ENCODE peak calls at places on chromosomes 6 and 20, in eight cellular contexts. H is adrenal gland, J is A549, F is prostate gland, V is suprapubic skin, B is H1, U is transverse colon, T is stomach. Z is an unnamed sample.

GRCh38 chr20:45303586-45304463 is 2.8 kb upstream of the RBPJL start:
- DNase-seq in T (no peak), H (no peak), B (no peak), U (no peak), V (no peak), F (no peak), J (no peak), Z (no peak)

GRCh38 chr6:11280394-11280793 is 47.9 kb upstream of the NEDD9 start:
- DNase-seq in U (no peak), B (no peak), F (no peak), T (no peak), H (no peak), J (no peak), V (no peak), Z (no peak)

GRCh38 chr6:139037490-139037889 is 8.9 kb downstream of the ABRACL start:
- DNase-seq in J (no peak), B (no peak), T (no peak), U (no peak), H (no peak), F (no peak), V (no peak), Z (no peak)

GRCh38 chr20:25054995-25055629 is 2.8 kb downstream of the ACSS1 start:
- DNase-seq in V (no peak), J (no peak), F (no peak), T (peak; percentile 24), U (peak; percentile 13), H (peak; percentile 49), B (no peak), Z (no peak)

GRCh38 chr20:53654932-53655674 is 61.5 kb upstream of the ZNF217 start:
- DNase-seq in U (peak; percentile 61), B (no peak), H (peak; percentile 48), T (peak; percentile 51), V (no peak), F (no peak), J (peak; percentile 53), Z (no peak)

GRCh38 chr6:128725271-128726233 is 157.4 kb upstream of the LAMA2 start:
- DNase-seq in H (peak; percentile 33), T (no peak), J (peak; percentile 13), F (no peak), U (peak; percentile 11), B (no peak), V (no peak), Z (peak; percentile 1)

GRCh38 chr20:38664284-38664683 is 60.0 kb upstream of the SLC32A1 start:
- DNase-seq in F (no peak), U (no peak), H (no peak), B (no peak), V (no peak), J (no peak), T (no peak), Z (no peak)

GRCh38 chr6:135451617-135452190 is 45.8 kb downstream of the AHI1 start:
- DNase-seq in H (no peak), V (no peak), J (peak; percentile 32), U (no peak), T (no peak), F (no peak), B (no peak), Z (no peak)

GRCh38 chr6:35728663-35729348 is 8.0 kb upstream of the ARMC12 start:
- DNase-seq in U (peak; percentile 65), V (peak; percentile 87), J (no peak), F (peak; percentile 92), T (peak; percentile 41), H (peak; percentile 27), B (no peak), Z (no peak)

GRCh38 chr6:35727935-35728662 is 8.7 kb upstream of the ARMC12 start:
- DNase-seq in T (peak; percentile 96), J (peak; percentile 68), U (peak; percentile 96), F (peak; percentile 95), H (peak; percentile 96), B (no peak), V (peak; percentile 96), Z (peak; percentile 90)

GRCh38 chr6:35725721-35726438 is 11.0 kb upstream of the ARMC12 start:
- DNase-seq in B (no peak), U (peak; percentile 91), T (peak; percentile 84), J (peak; percentile 36), H (peak; percentile 77), V (peak; percentile 86), F (peak; percentile 78), Z (no peak)

GRCh38 chr6:35729349-35729678 is 7.5 kb upstream of the ARMC12 start:
- DNase-seq in T (no peak), H (no peak), F (no peak), J (no peak), U (no peak), V (no peak), B (no peak), Z (no peak)

DNA sequence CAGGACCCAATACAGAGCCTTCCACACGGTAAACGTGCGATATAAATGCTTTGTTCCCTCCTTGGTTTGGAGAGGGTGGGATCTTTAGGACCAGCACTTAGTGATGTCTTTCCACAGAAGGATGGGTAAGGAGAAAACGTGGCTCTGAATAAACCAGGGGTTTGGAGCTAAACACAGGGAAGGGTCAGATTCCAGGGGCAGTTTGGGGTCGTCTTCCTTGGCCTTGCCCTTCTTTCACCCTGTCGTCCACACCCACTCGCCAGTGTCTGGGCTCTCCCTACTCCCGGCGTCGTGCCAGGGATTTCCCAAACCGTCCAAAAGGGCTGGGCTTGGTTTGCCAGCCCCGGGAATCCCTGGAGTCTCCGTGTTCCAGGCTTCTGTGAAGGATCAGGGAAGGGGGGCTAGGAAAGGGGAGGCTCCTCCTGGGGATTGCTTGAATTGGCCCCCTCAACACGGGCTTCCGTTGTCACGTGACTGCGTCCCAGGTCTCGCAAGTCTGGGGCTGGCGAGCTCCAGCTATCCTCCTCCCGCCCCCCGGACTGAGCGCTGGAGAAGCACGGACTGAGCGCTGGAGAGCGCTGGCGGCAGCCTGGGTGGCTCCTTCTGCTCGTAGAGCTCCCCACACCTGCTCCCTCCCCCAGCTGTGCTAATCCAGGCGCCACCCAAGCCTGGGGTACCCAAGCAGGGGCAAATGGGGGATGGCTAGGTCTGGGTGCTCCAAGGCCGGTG is 9.5 kb upstream of the ARMC12 start:
- DNase-seq in J (peak; percentile 58), F (peak; percentile 87), B (no peak), U (peak; percentile 88), V (peak; percentile 94), T (peak; percentile 76), H (peak; percentile 81), Z (peak; percentile 65)
- TF ChIP-seq POLR2A in J (no peak), F (peak; percentile 37), B (no peak), U (no peak), V (peak; percentile 83), T (no peak), H (peak; percentile 73), Z (no peak)

DNA sequence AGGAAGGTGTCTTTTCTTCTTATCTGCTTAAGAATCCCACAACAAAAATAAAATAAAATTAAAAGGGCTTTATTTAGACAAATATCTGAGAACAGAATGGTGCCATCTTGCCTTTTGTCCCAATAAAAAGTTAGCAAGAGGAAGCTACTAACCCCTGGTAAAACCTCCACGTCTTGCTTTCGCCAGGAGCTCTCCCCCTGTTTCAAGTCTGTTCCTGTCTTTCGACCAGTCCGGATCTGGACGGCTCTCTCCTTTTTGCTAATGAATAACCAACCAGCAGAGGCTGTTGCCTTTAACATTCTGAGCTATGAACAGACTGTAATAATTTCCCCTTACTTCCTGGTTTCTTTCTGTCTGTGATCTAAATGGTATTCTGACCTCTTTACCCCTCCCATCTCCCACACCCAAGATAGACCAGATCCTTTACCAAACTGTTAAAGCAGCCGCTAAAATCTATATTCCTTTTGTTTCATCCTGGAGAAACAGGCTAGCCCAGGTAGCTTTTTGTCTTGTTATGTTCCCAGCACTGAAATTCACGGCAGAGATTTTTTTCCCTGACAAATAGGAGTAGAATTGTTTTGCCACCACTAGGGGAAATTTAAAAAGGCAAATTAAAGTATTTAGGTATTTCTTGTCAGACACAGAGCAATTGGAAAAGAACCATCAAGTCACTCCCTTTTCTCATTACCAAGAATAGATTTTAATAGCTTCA is at the start of gene FRK:
- DNase-seq in V (no peak), T (peak; percentile 70), J (peak; percentile 87), F (peak; percentile 76), U (peak; percentile 85), H (no peak), B (no peak), Z (no peak)
- TF ChIP-seq POLR2A in V (no peak), T (no peak), J (peak; percentile 35), F (peak; percentile 31), U (peak; percentile 81), H (no peak), B (no peak), Z (no peak)

GRCh38 chr6:41920921-41921711 is at the start of the genes BYSL and MED20:
- DNase-seq in U (peak; percentile 95), T (peak; percentile 94), H (peak; percentile 95), J (peak; percentile 97), F (peak; percentile 95), V (peak; percentile 94), B (peak; percentile 75), Z (peak; percentile 84)

GRCh38 chr6:41917528-41917927 is 3.4 kb downstream of the MED20 start:
- DNase-seq in U (no peak), B (no peak), F (no peak), V (no peak), J (peak; percentile 84), T (no peak), H (peak; percentile 80), Z (peak; percentile 63)

GRCh38 chr6:41922154-41922553 is 855 bp downstream of the BYSL start:
- DNase-seq in F (no peak), H (no peak), V (no peak), U (no peak), B (no peak), T (no peak), J (no peak), Z (no peak)

GRCh38 chr6:41927253-41927652 is 6.0 kb downstream of the BYSL start:
- DNase-seq in B (no peak), J (no peak), U (no peak), H (no peak), T (no peak), V (no peak), F (no peak), Z (no peak)

DNA sequence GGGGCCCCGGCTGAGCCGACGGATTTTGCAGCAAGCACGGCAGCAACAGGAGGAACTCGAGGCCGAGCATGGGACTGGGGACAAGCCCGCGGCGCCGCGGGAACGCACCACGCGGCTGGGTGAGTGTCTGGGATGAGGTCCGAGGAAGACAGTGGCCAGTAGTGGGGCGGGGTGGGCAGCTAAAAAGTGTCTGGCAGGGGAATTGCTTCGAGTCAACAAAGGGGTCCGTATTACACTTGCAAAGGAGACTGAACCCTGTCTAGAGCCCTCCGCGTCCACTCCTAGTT is 356 bp downstream of the BYSL start:
- DNase-seq in F (peak; percentile 17), T (no peak), B (no peak), J (no peak), V (no peak), U (no peak), H (no peak), Z (no peak)
- TF ChIP-seq POLR2A in F (no peak), T (no peak), B (no peak), J (no peak), V (no peak), U (no peak), H (no peak), Z (no peak)

GRCh38 chr20:62388839-62389600 is 2.1 kb downstream of the RPS21 start:
- DNase-seq in V (no peak), H (no peak), U (no peak), J (no peak), B (no peak), F (no peak), T (no peak), Z (no peak)

GRCh38 chr20:62389601-62390087 is 2.7 kb downstream of the RPS21 start:
- DNase-seq in J (no peak), F (no peak), V (no peak), H (no peak), B (no peak), T (no peak), U (no peak), Z (no peak)

GRCh38 chr20:62387993-62388635 is 1.2 kb downstream of the RPS21 start:
- DNase-seq in B (no peak), V (no peak), H (peak; percentile 53), U (no peak), T (no peak), J (no peak), F (no peak), Z (no peak)

GRCh38 chr20:62387219-62387913 is 463 bp downstream of the RPS21 start:
- DNase-seq in H (no peak), T (no peak), V (no peak), J (no peak), U (no peak), F (no peak), B (no peak), Z (no peak)

GRCh38 chr20:62386383-62387218 is at the start of gene RPS21:
- DNase-seq in B (no peak), U (peak; percentile 95), H (peak; percentile 96), J (peak; percentile 93), T (peak; percentile 94), V (peak; percentile 97), F (peak; percentile 90), Z (peak; percentile 88)
- TF ChIP-seq POLR2A in B (peak; percentile 91), U (peak; percentile 81), H (peak; percentile 43), J (peak; percentile 77), T (no peak), V (peak; percentile 59), F (peak; percentile 68), Z (peak; percentile 85)